ENCODE peak calls at places on chromosomes 5 and 9, in nine cellular contexts. X is GM23338, Q is endodermal cell, G is IMR-90, O is PC-9, C is mammary epithelial cell, B is upper lobe of right lung, Y is lower lobe of right lung, P is brain microvascular endothelial cell. W is an unnamed sample.

GRCh38 chr5:127447822-127448221 is 69.6 kb upstream of the PRRC1 start:
- DNase-seq in P (peak; percentile 75), B (no peak), X (no peak), C (no peak), Q (no peak), G (peak; percentile 74), O (no peak), Y (no peak), W (no peak)

GRCh38 chr5:141564216-141564692 is 54.5 kb downstream of the DIAPH1 start:
- DNase-seq in Q (peak; percentile 85), X (peak; percentile 99), C (peak; percentile 85), P (peak; percentile 96), G (peak; percentile 97), O (peak; percentile 89), B (no peak), Y (no peak), W (peak; percentile 92)

GRCh38 chr9:131578778-131579504 is 33.6 kb downstream of the PRRT1B start:
- DNase-seq in Q (peak; percentile 39), O (no peak), X (no peak), C (no peak), G (no peak), P (no peak), B (no peak), Y (no peak), W (no peak)

GRCh38 chr5:67577424-67577823 is 380.8 kb upstream of the CD180 start:
- DNase-seq in G (peak; percentile 38), Q (no peak), C (peak; percentile 64), B (no peak), Y (no peak), O (no peak), X (no peak), P (no peak), W (no peak)

GRCh38 chr9:112180387-112180881 is 5.3 kb upstream of the SUSD1 start:
- DNase-seq in X (no peak), G (no peak), P (no peak), B (no peak), Y (no peak), Q (no peak), C (peak; percentile 53), O (peak; percentile 85), W (no peak)

GRCh38 chr5:141478321-141478945 is 2.7 kb downstream of the PCDHGC3 start:
- DNase-seq in Q (peak; percentile 93), C (peak; percentile 78), Y (peak; percentile 87), P (no peak), G (peak; percentile 52), B (peak; percentile 91), X (peak; percentile 91), O (no peak), W (no peak)

GRCh38 chr5:83608122-83608521 is 112.5 kb downstream of the HAPLN1 start:
- DNase-seq in O (no peak), P (peak; percentile 50), C (peak; percentile 21), Y (no peak), Q (peak; percentile 88), G (peak; percentile 40), B (no peak), X (peak; percentile 85), W (no peak)

GRCh38 chr5:77882670-77883257 is 106.6 kb upstream of the TBCA start:
- DNase-seq in B (no peak), Y (no peak), X (no peak), O (no peak), G (peak; percentile 92), C (peak; percentile 82), P (peak; percentile 84), Q (no peak), W (no peak)

GRCh38 chr9:20205821-20206220 is 416.5 kb downstream of the MLLT3 start:
- DNase-seq in B (no peak), P (no peak), Y (no peak), X (no peak), O (no peak), Q (no peak), C (peak; percentile 31), G (peak; percentile 5), W (no peak)

GRCh38 chr5:65927497-65928340 is 1.3 kb downstream of the ERBIN start:
- DNase-seq in C (peak; percentile 59), P (peak; percentile 44), B (no peak), Q (no peak), O (peak; percentile 57), X (peak; percentile 48), Y (no peak), G (peak; percentile 72), W (no peak)

GRCh38 chr5:107217721-107218130 is 453.0 kb downstream of the EFNA5 start:
- DNase-seq in B (peak; percentile 81), X (no peak), G (no peak), P (no peak), Y (peak; percentile 56), O (peak; percentile 96), Q (no peak), C (peak; percentile 90), W (no peak)

GRCh38 chr5:55816342-55816741 is 34.8 kb upstream of the IL31RA start:
- DNase-seq in P (peak; percentile 44), C (peak; percentile 65), B (no peak), G (peak; percentile 97), Y (no peak), Q (no peak), O (peak; percentile 42), X (no peak), W (no peak)

GRCh38 chr9:114465906-114466900 is 39.1 kb downstream of the WHRN start:
- DNase-seq in B (no peak), C (no peak), G (no peak), X (no peak), Q (peak; percentile 46), P (no peak), O (no peak), Y (no peak), W (no peak)

GRCh38 chr5:80656425-80656824 is 1.6 kb upstream of the DHFR start:
- DNase-seq in C (no peak), X (peak; percentile 33), P (peak; percentile 5), Q (no peak), G (peak; percentile 52), Y (no peak), O (no peak), B (no peak), W (no peak)
- H3K27ac ChIP-seq in C (no peak overlapping the region), X (no peak overlapping the region), P (no peak overlapping the region), Q (no peak overlapping the region), G (no peak overlapping the region), Y (no peak overlapping the region), O (no peak overlapping the region), B (no peak overlapping the region), W (no peak overlapping the region)

DNA sequence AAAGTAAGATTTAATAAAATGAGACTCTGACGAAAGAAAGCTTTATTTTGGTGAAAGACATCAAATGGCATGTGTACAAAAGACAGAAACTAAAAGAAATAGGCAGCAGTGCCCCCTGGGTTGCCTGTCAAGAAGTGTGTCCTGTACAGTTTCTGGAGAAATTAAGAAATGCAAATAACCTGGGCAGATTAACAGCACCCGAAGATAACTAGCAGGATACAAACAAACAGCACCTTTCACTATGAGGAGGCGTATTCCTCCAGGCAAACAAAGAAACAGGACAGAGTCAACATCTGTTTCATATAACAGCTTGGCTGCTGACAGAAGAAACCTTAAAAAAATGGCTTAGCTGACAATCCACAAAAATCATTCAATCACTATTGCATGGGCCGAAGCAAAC is 162.3 kb downstream of the ARL15 start:
- DNase-seq in Y (no peak), Q (no peak), X (no peak), B (no peak), C (no peak), O (no peak), P (no peak), G (peak; percentile 12), W (no peak)
- TF ChIP-seq CTCF in Y (no peak), Q (no peak), X (no peak), B (no peak), C (no peak), O (no peak), P (peak; percentile 47), G (peak; percentile 32), W (no peak)

GRCh38 chr5:139678751-139679750 is 30.9 kb downstream of the CXXC5 start:
- DNase-seq in O (no peak), C (no peak), Y (no peak), P (no peak), G (no peak), Q (no peak), B (no peak), X (no peak), W (no peak)
- H3K27ac ChIP-seq in O (no peak overlapping the region), C (no peak overlapping the region), Y (no peak overlapping the region), P (no peak overlapping the region), G (no peak overlapping the region), Q (peak overlapping the region; percentile 53), B (no peak overlapping the region), X (no peak overlapping the region), W (peak overlapping the region; percentile 91)

DNA sequence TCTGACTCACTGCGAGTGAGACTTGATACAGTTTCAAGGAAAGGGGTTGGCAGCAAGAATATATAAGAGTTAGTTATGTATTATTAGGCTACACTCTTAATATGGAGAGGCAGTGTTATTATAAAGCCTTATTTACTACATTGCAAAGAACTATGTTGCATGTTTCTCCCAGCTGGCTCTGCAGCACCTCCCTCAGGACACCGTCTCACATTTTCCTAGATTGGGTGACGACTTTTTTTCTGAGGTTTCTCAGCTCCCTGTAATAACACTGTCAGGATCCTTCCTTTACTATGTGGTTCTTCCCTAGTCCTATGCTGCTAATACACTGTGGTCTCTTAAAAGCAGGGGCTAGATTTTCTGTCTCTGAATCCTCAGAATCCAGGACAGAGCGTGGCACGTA is 153.7 kb downstream of the INSYN2B start:
- DNase-seq in G (no peak), P (peak; percentile 7), Y (no peak), O (no peak), C (no peak), B (no peak), Q (peak; percentile 64), X (peak; percentile 59), W (no peak)
- TF ChIP-seq CTCF in G (no peak), P (peak; percentile 47), Y (no peak), O (peak; percentile 27), C (peak; percentile 37), B (no peak), Q (peak; percentile 72), X (peak; percentile 57), W (no peak)

GRCh38 chr9:34341659-34342266 is 12.4 kb downstream of the NUDT2 start:
- DNase-seq in G (no peak), X (no peak), O (no peak), Q (no peak), Y (no peak), B (no peak), P (no peak), C (no peak), W (no peak)
- H3K27ac ChIP-seq in G (no peak overlapping the region), X (no peak overlapping the region), O (no peak overlapping the region), Q (no peak overlapping the region), Y (no peak overlapping the region), B (no peak overlapping the region), P (no peak overlapping the region), C (no peak overlapping the region), W (no peak overlapping the region)

GRCh38 chr9:23751614-23752013 is 74.4 kb downstream of the ELAVL2 start:
- DNase-seq in X (no peak), P (no peak), Y (no peak), Q (no peak), B (no peak), G (no peak), C (no peak), O (no peak), W (no peak)
- TF ChIP-seq CTCF in X (no peak), P (no peak), Y (no peak), Q (no peak), B (no peak), G (no peak), C (no peak), O (no peak), W (no peak)

GRCh38 chr9:36191696-36192095 is 975 bp downstream of the CLTA start:
- DNase-seq in Q (no peak), P (no peak), B (no peak), C (no peak), O (no peak), Y (no peak), G (no peak), X (no peak), W (no peak)
- H3K27ac ChIP-seq in Q (no peak overlapping the region), P (peak overlapping the region; percentile 92), B (peak overlapping the region; percentile 94), C (peak overlapping the region; percentile 89), O (no peak overlapping the region), Y (peak overlapping the region; percentile 95), G (peak overlapping the region; percentile 75), X (peak overlapping the region; percentile 43), W (no peak overlapping the region)